ENCODE peak calls at places on chromosomes 3 and 15, in nine cellular contexts. R is spleen, W is ovary, K is HepG2, C is sigmoid colon, S is GM12892, X is HCT116, J is A549, Y is breast epithelium. G is an unnamed sample.

GRCh38 chr15:78673476-78673875 is 32.5 kb upstream of the CHRNB4 start:
- DNase-seq in X (no peak), C (peak), K (no peak), J (no peak), W (no peak), R (peak), S (no peak), Y (no peak), G (no peak)

GRCh38 chr3:122067588-122068240 is 12.6 kb downstream of the CD86 start:
- DNase-seq in S (no peak), K (no peak), W (no peak), X (no peak), R (no peak), C (no peak), J (no peak), Y (no peak), G (no peak)

GRCh38 chr3:10774129-10774670 is 41.8 kb upstream of the SLC6A11 start:
- DNase-seq in C (no peak), X (no peak), W (no peak), J (no peak), S (no peak), K (no peak), Y (no peak), R (no peak), G (no peak)

GRCh38 chr15:101329309-101329863 is 34.3 kb upstream of the SNRPA1 start:
- DNase-seq in S (no peak), X (no peak), J (no peak), C (no peak), K (no peak), R (no peak), Y (no peak), W (no peak), G (no peak)

GRCh38 chr3:131381445-131382291 is at the start of gene NUDT16:
- DNase-seq in X (peak), K (peak), W (peak), R (peak), J (peak), C (peak), S (peak), Y (peak), G (peak)

GRCh38 chr3:2154596-2154995 is 55.9 kb downstream of the CNTN4 start:
- DNase-seq in X (no peak), J (no peak), W (no peak), S (no peak), R (no peak), K (no peak), Y (no peak), C (no peak), G (no peak)

GRCh38 chr3:59820352-59820934 is 770.6 kb upstream of the CFAP20DC start:
- DNase-seq in Y (no peak), C (no peak), K (no peak), J (no peak), W (no peak), R (no peak), X (no peak), S (no peak), G (no peak)

GRCh38 chr3:154844863-154845262 is 235.3 kb upstream of the MME start:
- DNase-seq in S (no peak), K (no peak), W (no peak), J (no peak), Y (no peak), X (no peak), C (no peak), R (no peak), G (no peak)

GRCh38 chr3:113698891-113699465 is 2.5 kb upstream of the USF3 start:
- DNase-seq in R (peak), X (no peak), W (peak), K (no peak), J (no peak), C (no peak), Y (no peak), S (no peak), G (peak)

GRCh38 chr3:25907081-25907480 is 117.2 kb downstream of the OXSM start:
- DNase-seq in X (no peak), K (no peak), C (no peak), J (no peak), R (no peak), W (no peak), S (no peak), Y (no peak), G (no peak)

GRCh38 chr15:92409521-92409920 is 15.8 kb downstream of the ST8SIA2 start:
- DNase-seq in R (no peak), Y (no peak), K (no peak), X (no peak), W (no peak), S (no peak), J (no peak), C (no peak), G (no peak)

GRCh38 chr3:27758083-27758482 is 36.0 kb upstream of the EOMES start:
- DNase-seq in W (no peak), C (no peak), R (no peak), K (no peak), J (peak), Y (no peak), S (no peak), X (peak), G (no peak)

GRCh38 chr3:32239638-32240550 is 1.4 kb downstream of the CMTM8 start:
- DNase-seq in R (no peak), Y (no peak), C (no peak), W (no peak), X (peak), K (peak), S (no peak), J (peak), G (peak)

GRCh38 chr3:64143399-64144130 is 81.7 kb downstream of the PRICKLE2 start:
- DNase-seq in K (no peak), Y (no peak), C (no peak), J (no peak), S (no peak), X (no peak), R (no peak), W (no peak), G (no peak)

GRCh38 chr3:35968223-35968622 is 328.9 kb downstream of the ARPP21 start:
- DNase-seq in S (no peak), J (no peak), C (no peak), X (no peak), K (no peak), W (no peak), Y (no peak), R (no peak), G (no peak)

GRCh38 chr3:13883681-13884080 is 3.8 kb upstream of the WNT7A start:
- DNase-seq in R (no peak), S (no peak), K (no peak), J (no peak), C (no peak), W (no peak), Y (no peak), X (no peak), G (no peak)

GRCh38 chr3:54982807-54983206 is 54.9 kb upstream of the LRTM1 start:
- DNase-seq in J (no peak), S (no peak), Y (no peak), K (no peak), X (no peak), W (no peak), R (no peak), C (no peak), G (no peak)

GRCh38 chr15:51726302-51727073 is 11.0 kb downstream of the LYSMD2 start:
- DNase-seq in J (peak), C (peak), Y (no peak), W (peak), X (peak), S (no peak), R (no peak), K (peak), G (peak)

DNA sequence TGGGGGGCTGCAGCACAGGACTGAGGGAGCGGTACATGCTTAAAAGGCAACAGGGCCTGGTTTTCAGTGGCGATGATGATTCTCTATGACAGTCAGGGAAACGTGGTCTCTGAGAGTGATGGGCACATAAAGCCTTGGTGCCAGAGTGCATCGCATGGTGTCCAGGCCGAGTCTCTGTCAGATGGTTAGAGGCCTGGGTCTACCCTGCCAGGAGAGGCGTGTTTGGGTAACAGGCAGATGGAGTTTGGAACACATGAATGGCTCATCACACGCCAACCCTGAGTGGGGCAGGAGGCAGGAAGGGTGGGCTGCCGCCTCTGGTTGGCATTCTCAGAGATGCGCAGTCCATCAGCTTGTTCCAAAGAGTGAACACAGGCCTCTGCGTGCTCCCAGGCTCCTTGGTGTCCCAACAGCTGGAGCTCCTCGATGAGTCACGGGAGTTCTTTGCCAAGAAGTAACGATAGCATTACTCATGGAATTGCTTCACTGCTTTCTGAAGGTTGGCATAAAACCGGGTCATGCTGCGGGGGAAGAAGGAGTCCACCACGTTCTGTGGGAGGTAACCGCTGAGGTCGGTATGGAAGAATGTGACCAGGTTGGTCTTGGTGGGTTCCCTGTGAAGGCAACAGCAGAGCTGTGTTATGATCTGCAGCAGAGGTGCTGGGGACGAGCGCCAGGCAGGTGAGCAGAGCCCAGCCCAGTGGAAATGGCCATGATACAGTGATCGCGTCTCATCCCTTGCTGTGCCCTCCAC is 11.0 kb downstream of the STARD5 start:
- DNase-seq in X (peak), K (no peak), S (no peak), R (peak), W (peak), Y (peak), C (peak), J (peak), G (no peak)
- TF ChIP-seq POLR2A in X (no peak), K (no peak), S (no peak), R (no peak), W (no peak), Y (no peak), C (no peak), J (no peak), G (no peak)

DNA sequence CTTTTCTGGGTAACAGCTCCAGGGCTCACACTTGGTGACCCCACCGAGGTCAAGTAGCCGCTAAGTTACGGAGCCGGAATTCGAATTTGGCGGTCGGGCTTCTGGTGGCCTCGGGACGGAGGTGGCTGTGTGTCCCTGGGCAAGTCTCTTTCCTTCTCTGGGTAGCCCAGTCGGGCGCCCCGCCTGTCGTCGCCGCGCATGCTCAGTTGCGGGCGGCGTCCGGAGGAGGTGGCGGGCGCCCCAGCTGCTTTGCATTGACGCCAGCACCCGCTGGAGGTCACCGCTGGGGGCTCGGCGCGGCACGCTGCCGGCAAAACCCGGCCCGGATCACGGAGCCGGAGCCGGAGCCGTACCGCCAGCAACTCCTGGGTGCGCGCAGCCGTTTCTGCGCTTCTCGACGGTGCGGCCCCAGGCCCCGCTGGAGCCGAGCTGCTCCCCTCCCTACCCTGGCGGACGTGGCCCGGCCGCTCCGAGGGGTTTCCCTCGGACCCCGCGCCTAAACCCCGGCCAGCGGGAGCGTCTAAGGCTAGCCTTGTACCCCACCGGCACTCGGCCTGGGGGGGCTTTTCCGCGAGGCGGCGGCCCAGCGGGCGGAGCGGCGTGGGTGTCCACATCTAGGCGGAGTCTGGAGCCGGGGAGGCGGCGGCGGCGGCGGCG is 474 bp upstream of the PDE8A start:
- DNase-seq in Y (peak), W (peak), R (peak), K (peak), X (peak), J (peak), C (peak), S (peak), G (peak)
- TF ChIP-seq POLR2A in Y (no peak), W (peak), R (no peak), K (peak), X (peak), J (peak), C (peak), S (no peak), G (no peak)

GRCh38 chr3:49410844-49411549 is 779 bp downstream of the RHOA start:
- DNase-seq in R (no peak), X (no peak), W (no peak), J (no peak), S (no peak), C (no peak), K (no peak), Y (no peak), G (peak)
- TF ChIP-seq POLR2A in R (no peak), X (no peak), W (no peak), J (no peak), S (no peak), C (no peak), K (no peak), Y (no peak), G (no peak)

DNA sequence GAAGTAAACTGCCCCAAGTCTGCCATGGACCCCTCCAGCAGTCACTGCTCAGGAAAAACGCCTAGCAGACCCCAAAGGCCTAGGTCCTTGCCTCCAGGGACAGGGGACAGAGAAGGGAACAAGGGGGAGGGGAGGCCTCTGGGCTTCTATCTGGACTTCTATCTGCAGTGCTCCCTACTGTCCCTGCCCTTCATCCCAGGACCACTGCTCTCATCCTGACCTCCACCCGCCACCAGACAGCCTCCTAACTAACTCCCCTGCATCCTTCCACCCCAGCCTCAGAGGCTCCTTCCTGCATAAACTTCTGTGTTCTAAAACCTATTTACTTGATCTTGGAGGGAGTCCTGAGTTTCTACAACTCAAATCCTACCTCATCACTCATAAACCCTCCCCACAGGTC is 25.4 kb downstream of the SEMA7A start:
- DNase-seq in W (no peak), J (no peak), K (no peak), X (no peak), R (no peak), S (no peak), Y (no peak), C (no peak), G (no peak)
- TF ChIP-seq POLR2A in W (no peak), J (no peak), K (no peak), X (no peak), R (no peak), S (no peak), Y (no peak), C (no peak), G (no peak)

DNA sequence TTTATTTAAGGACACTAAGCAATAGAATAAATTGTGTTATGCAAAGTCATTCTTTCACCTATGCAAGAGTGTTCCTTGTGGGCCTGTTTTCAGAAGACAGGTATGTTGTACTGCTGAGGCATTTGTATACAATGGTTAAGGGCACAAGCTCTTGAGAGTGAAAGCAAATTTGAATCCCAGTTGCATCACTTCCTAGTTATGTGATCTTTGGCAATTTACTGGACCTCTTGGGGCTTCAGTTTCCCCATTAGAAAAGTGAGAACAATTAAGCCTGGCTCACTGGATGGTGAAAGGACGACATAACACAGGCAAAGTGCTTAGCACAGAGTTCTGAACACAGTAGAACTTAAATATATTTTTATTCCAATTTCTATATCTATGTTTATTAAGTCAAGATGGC is 117.4 kb downstream of the EFHB start:
- DNase-seq in W (no peak), X (no peak), K (no peak), J (no peak), Y (no peak), C (no peak), R (no peak), S (no peak), G (no peak)
- TF ChIP-seq POLR2A in W (no peak), X (no peak), K (no peak), J (no peak), Y (no peak), C (no peak), R (no peak), S (no peak), G (no peak)

DNA sequence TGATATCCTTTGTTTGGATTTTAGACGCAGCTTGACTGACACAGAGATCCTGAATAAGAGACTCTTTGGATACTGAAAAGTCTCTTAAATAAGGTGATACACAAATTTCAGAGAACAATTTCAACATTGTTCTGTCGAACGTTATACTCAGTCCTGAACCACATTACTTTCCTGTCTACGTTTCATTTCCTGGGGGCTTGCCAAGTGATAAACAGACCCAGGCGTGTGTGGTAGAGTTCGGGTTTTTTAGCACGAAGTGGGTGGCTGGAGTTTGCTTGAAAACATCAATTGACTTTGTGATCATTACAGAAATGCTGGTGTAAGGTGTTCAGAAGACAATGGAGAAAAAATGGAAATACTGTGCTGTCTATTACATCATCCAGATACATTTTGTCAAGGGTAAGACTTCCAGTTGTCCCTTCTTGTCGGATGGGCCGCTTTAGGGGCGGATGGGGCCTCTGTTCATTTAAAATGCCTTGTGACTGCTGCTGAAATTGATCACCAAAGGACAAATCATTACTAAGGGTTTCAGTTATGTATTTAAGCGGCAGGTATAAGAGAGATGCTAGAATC is at the start of gene CD96:
- DNase-seq in K (no peak), X (no peak), W (no peak), J (no peak), S (no peak), Y (no peak), C (no peak), R (no peak), G (no peak)
- TF ChIP-seq POLR2A in K (no peak), X (no peak), W (no peak), J (no peak), S (no peak), Y (no peak), C (no peak), R (no peak), G (no peak)

GRCh38 chr15:73108676-73109075 is 56.4 kb downstream of the NEO1 start:
- DNase-seq in Y (no peak), J (no peak), W (no peak), C (no peak), X (no peak), R (no peak), K (no peak), S (no peak), G (no peak)
- TF ChIP-seq POLR2A in Y (no peak), J (no peak), W (no peak), C (no peak), X (no peak), R (no peak), K (no peak), S (no peak), G (no peak)

DNA sequence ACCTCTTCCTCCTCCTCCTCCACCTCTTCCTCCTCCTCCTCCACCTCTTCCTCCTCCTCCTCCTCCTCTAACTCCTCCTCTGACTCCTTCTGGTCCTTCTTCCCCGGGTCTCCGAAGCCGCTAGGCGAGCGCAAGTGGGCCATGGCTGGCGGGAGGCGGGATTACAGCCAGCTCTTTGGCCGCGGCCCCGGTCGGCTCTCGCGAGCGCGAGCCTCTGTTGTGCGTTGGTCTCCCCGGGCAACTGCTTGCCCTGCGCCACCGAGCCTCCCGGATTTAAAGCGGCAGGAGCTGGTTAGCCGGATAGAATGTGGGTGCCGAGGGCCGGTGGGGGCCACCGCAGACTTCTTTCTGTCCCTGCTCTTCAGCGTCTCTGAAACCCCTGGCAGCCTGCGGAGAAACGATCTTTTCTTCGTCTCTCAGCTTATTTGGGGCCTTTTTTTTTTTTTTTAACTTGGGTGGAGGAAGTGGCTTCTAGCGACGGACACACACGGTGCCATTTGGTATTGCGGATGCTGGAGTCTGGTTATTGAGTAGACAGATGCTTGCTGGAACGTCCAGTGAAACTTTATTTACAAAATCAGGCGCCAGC is at the start of gene ERICH6:
- DNase-seq in J (peak), X (peak), K (peak), S (peak), Y (peak), R (peak), C (peak), W (peak), G (peak)
- TF ChIP-seq POLR2A in J (peak), X (no peak), K (peak), S (peak), Y (peak), R (no peak), C (peak), W (peak), G (peak)

GRCh38 chr15:68275165-68275746 is 2.3 kb upstream of the FEM1B start:
- DNase-seq in J (no peak), Y (peak), C (no peak), W (no peak), R (no peak), X (no peak), S (no peak), K (peak), G (no peak)
- TF ChIP-seq POLR2A in J (no peak), Y (no peak), C (no peak), W (no peak), R (no peak), X (no peak), S (no peak), K (no peak), G (no peak)

GRCh38 chr3:69080233-69080644 is at the start of gene UBA3:
- DNase-seq in Y (peak), K (peak), J (peak), C (peak), R (peak), S (peak), W (peak), X (peak), G (peak)
- TF ChIP-seq POLR2A in Y (no peak), K (peak), J (peak), C (peak), R (no peak), S (peak), W (no peak), X (no peak), G (peak)